ENCODE peak calls at places on chromosomes 16 and 17, in nine cellular contexts. Y is AG04450, Z is heart left ventricle, I is transverse colon, G is cardiac muscle cell, S is psoas muscle, T is NT2/D1, M is PC-9, R is sigmoid colon. O is an unnamed sample. For H3K27me3, the result is how much of the 10 kb centered on the place peaks cover.

GRCh38 chr17:76727745-76728456 is 1.3 kb downstream of the METTL23 start:
- DNase-seq in Y (no peak), Z (no peak), I (peak), G (no peak), S (no peak), T (no peak), M (no peak), R (peak), O (no peak)

GRCh38 chr17:75124041-75124818 is 7.3 kb downstream of the NT5C start:
- DNase-seq in Y (no peak), Z (peak), I (peak), G (no peak), S (peak), T (no peak), M (peak), R (no peak), O (peak)

GRCh38 chr17:10234033-10234432 is 35.6 kb upstream of the GAS7 start:
- DNase-seq in Y (no peak), Z (no peak), I (no peak), G (no peak), S (no peak), T (no peak), M (no peak), R (no peak), O (no peak)

GRCh38 chr16:71807905-71808592 is 585 bp downstream of the AP1G1 start:
- DNase-seq in Y (no peak), Z (peak), I (peak), G (no peak), S (no peak), T (no peak), M (no peak), R (peak), O (peak)

GRCh38 chr16:88882358-88883030 is 16.0 kb upstream of the PABPN1L start:
- DNase-seq in Y (no peak), Z (no peak), I (peak), G (no peak), S (no peak), T (no peak), M (no peak), R (no peak), O (peak)

GRCh38 chr17:8226536-8227237 is 16.3 kb upstream of the AURKB start:
- DNase-seq in Y (peak), Z (peak), I (peak), G (peak), S (peak), T (no peak), M (no peak), R (peak), O (peak)

GRCh38 chr17:83204230-83204725 is 124.9 kb downstream of the METRNL start:
- DNase-seq in Y (no peak), Z (no peak), I (no peak), G (no peak), S (no peak), T (no peak), M (no peak), R (no peak), O (no peak)

GRCh38 chr16:1996175-1996574 is 6.4 kb downstream of the SYNGR3 start:
- DNase-seq in Y (no peak), Z (no peak), I (no peak), G (no peak), S (no peak), T (no peak), M (no peak), R (no peak), O (no peak)

GRCh38 chr16:71746442-71747046 is 22.0 kb upstream of the PHLPP2 start:
- DNase-seq in Y (no peak), Z (no peak), I (no peak), G (peak), S (no peak), T (peak), M (peak), R (no peak), O (no peak)

GRCh38 chr17:6443692-6444572 is at the start of gene PIMREG:
- DNase-seq in Y (peak), Z (peak), I (peak), G (peak), S (peak), T (peak), M (peak), R (peak), O (peak)

GRCh38 chr16:14460726-14461125 is 169.3 kb downstream of the PARN start:
- DNase-seq in Y (no peak), Z (no peak), I (no peak), G (peak), S (no peak), T (no peak), M (no peak), R (no peak), O (no peak)

GRCh38 chr17:59427996-59428395 is 96.5 kb downstream of the YPEL2 start:
- DNase-seq in Y (no peak), Z (no peak), I (no peak), G (no peak), S (no peak), T (no peak), M (no peak), R (peak), O (no peak)

GRCh38 chr17:34378664-34379101 is 15.7 kb upstream of the CCL1 start:
- DNase-seq in Y (no peak), Z (peak), I (peak), G (no peak), S (no peak), T (no peak), M (no peak), R (no peak), O (no peak)

GRCh38 chr17:74877592-74878543 is 5.1 kb upstream of the FDXR start:
- DNase-seq in Y (no peak), Z (peak), I (peak), G (peak), S (no peak), T (no peak), M (peak), R (no peak), O (no peak)

GRCh38 chr17:62597920-62598319 is 29.6 kb upstream of the MRC2 start:
- DNase-seq in Y (no peak), Z (no peak), I (no peak), G (no peak), S (peak), T (no peak), M (no peak), R (no peak), O (no peak)

GRCh38 chr16:73713817-73714495 is 582.7 kb upstream of the PSMD7 start:
- DNase-seq in Y (no peak), Z (no peak), I (peak), G (peak), S (peak), T (peak), M (no peak), R (no peak), O (peak)

GRCh38 chr16:3113765-3114479 is 1.5 kb downstream of the ZNF205 start:
- DNase-seq in Y (no peak), Z (no peak), I (no peak), G (no peak), S (no peak), T (no peak), M (no peak), R (no peak), O (peak)

GRCh38 chr17:27609606-27610303 is 21.2 kb upstream of the LGALS9 start:
- DNase-seq in Y (no peak), Z (peak), I (peak), G (no peak), S (no peak), T (peak), M (no peak), R (no peak), O (peak)

GRCh38 chr17:64732336-64733006 is 70.4 kb upstream of the SMURF2 start:
- DNase-seq in Y (no peak), Z (peak), I (no peak), G (no peak), S (peak), T (no peak), M (no peak), R (no peak), O (peak)

GRCh38 chr17:67105213-67105612 is 60.9 kb downstream of the CACNG1 start:
- DNase-seq in Y (no peak), Z (no peak), I (no peak), G (no peak), S (no peak), T (no peak), M (no peak), R (no peak), O (no peak)

GRCh38 chr16:23283571-23283970 is 18.5 kb upstream of the SCNN1B start:
- DNase-seq in Y (no peak), Z (no peak), I (no peak), G (no peak), S (no peak), T (no peak), M (peak), R (no peak), O (no peak)

GRCh38 chr16:30984669-30985400 is at the start of gene HSD3B7:
- DNase-seq in Y (peak), Z (peak), I (peak), G (peak), S (peak), T (peak), M (peak), R (peak), O (peak)

GRCh38 chr17:28937044-28937729 is 14.1 kb downstream of the PHF12 start:
- DNase-seq in Y (no peak), Z (no peak), I (no peak), G (no peak), S (no peak), T (no peak), M (peak), R (no peak), O (no peak)

GRCh38 chr16:71401988-71402387 is 39.9 kb downstream of the TLE7 start:
- DNase-seq in Y (no peak), Z (no peak), I (no peak), G (no peak), S (no peak), T (no peak), M (no peak), R (no peak), O (no peak)

GRCh38 chr16:75250809-75251279 is 580 bp downstream of the BCAR1 start:
- DNase-seq in Y (no peak), Z (no peak), I (peak), G (peak), S (peak), T (no peak), M (no peak), R (peak), O (no peak)

GRCh38 chr16:88920618-88921602 is 54.5 kb upstream of the PABPN1L start:
- DNase-seq in Y (peak), Z (peak), I (peak), G (no peak), S (peak), T (no peak), M (no peak), R (peak), O (peak)

GRCh38 chr16:70717817-70718216 is 32.0 kb upstream of the MTSS2 start:
- DNase-seq in Y (no peak), Z (no peak), I (no peak), G (no peak), S (no peak), T (no peak), M (no peak), R (no peak), O (no peak)

GRCh38 chr17:40500190-40500589 is 1.2 kb downstream of the TNS4 start:
- DNase-seq in Y (no peak), Z (no peak), I (no peak), G (no peak), S (no peak), T (no peak), M (no peak), R (no peak), O (no peak)

GRCh38 chr17:40498281-40499084 is 2.9 kb downstream of the TNS4 start:
- DNase-seq in Y (no peak), Z (no peak), I (no peak), G (no peak), S (no peak), T (no peak), M (peak), R (no peak), O (no peak)

GRCh38 chr17:40501499-40501911 is at the start of gene TNS4:
- DNase-seq in Y (no peak), Z (no peak), I (peak), G (no peak), S (no peak), T (no peak), M (peak), R (peak), O (no peak)

GRCh38 chr17:40500709-40501108 is 714 bp downstream of the TNS4 start:
- DNase-seq in Y (no peak), Z (no peak), I (no peak), G (no peak), S (no peak), T (no peak), M (no peak), R (peak), O (no peak)

DNA sequence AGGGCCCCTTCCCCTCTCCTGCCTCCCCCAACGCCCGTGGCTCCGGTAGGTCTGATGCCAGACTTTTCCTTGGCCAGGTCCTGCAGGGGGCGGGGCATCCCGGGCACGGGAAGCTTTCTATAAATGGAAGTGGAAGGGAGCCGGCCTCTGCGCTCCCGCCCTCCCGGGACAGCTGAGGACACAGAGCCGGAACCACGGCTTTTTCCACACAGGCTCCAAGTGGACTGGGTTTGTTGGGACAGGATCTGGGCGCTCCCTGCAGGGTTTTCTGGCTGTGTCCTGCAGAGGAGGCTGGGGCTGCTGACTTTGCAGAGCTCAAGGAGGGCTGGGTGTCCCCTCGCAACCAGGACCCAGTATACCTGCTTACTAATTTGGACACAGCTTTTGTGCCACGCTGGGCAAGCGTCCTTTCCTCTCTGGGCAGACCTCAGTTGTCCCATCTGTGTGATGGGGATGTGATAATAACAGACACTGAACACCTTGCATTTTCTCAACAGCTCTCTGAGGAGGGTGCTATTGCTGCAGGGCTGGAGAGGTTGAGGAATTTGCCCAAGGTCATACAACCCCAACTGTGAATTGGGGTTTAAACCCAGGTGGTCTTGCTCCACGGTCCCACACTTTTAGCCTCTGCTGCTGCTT is 1.8 kb downstream of the TNS4 start:
- DNase-seq in Y (no peak), Z (peak), I (peak), G (peak), S (peak), T (no peak), M (peak), R (peak), O (peak)
- H3K4me3 ChIP-seq in Y (no peak), Z (no peak), I (peak), G (no peak), S (peak), T (no peak), M (peak), R (peak), O (no peak)

DNA sequence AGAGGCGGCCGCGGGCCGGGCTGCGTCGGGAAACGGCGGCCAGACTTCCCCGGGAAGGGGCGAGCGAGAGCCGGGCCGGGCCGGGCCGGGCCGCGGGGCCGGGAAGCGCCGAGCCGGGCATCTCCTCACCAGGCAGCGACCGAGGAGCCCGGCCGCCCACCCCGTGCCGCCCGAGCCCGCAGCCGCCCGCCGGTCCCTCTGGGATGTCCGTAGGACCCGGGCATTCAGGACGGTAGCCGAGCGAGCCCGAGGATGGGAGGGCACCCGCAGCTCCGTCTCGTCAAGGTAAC is at the start of gene CRHR1:
- DNase-seq in Y (no peak), Z (no peak), I (no peak), G (no peak), S (no peak), T (no peak), M (no peak), R (no peak), O (no peak)
- H3K27me3 ChIP-seq in Y (half or more), Z (half or more), I (half or more), G (half or more), S (under half), T (half or more), M (half or more), R (half or more), O (half or more)

DNA sequence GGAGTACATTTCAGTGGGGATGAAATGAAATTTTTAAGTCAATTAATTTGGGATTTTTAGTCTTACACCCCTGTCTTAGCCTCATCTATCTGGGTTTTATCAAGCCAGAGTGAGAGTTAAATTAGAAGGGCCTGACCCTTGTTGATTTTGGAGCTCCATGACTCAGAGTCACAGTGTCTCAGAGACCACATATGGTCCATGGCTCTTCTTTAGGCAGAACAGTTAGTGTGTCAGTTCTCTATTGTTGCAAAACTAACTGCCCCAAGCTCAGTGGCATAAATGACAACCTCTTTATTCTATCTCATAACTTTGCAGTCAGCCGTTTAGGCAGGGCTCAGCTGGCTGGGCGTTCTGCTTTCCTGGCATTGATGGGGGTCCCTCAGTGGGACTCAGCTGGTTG is 44.7 kb downstream of the IRF8 start:
- DNase-seq in Y (no peak), Z (no peak), I (no peak), G (no peak), S (no peak), T (no peak), M (no peak), R (no peak), O (no peak)
- H3K4me3 ChIP-seq in Y (no peak), Z (no peak), I (no peak), G (no peak), S (no peak), T (no peak), M (no peak), R (no peak), O (no peak)

GRCh38 chr17:1229354-1229890 is 40.8 kb upstream of the BHLHA9 start:
- DNase-seq in Y (no peak), Z (peak), I (peak), G (peak), S (peak), T (no peak), M (no peak), R (peak), O (peak)
- H3K27me3 ChIP-seq in Y (under half), Z (half or more), I (under half), G (half or more), S (under half), T (half or more), M (under half), R (half or more), O (under half)

GRCh38 chr17:180380-181212 is 854 bp downstream of the DOC2B start:
- DNase-seq in Y (no peak), Z (peak), I (no peak), G (peak), S (no peak), T (no peak), M (no peak), R (no peak), O (no peak)
- H3K4me3 ChIP-seq in Y (no peak), Z (peak), I (peak), G (peak), S (peak), T (peak), M (no peak), R (peak), O (no peak)

GRCh38 chr17:61337247-61337812 is 62.3 kb upstream of the TBX2 start:
- DNase-seq in Y (no peak), Z (no peak), I (no peak), G (no peak), S (no peak), T (no peak), M (no peak), R (no peak), O (peak)
- H3K27me3 ChIP-seq in Y (under half), Z (under half), I (half or more), G (under half), S (under half), T (under half), M (under half), R (under half), O (under half)

DNA sequence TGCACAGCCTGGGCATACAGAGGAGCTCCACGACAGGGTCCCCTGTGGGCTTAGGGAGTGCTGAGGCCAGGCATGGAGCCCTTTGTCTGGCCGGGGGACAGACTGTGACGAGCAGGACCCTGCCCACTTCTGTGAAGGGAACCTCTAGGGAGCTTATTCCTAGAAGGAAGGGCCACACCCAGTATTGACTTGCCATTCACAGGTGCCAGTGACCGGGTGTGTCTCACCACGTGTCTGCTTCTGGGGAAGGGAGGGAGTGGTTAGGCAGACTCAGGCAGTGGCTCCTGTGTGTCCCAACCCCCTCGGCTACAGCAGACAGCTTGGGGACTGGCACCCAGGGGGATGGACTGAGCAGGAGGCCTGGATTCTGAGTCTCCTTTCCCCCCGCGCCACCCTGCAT is 57.2 kb downstream of the SOCS1 start:
- DNase-seq in Y (no peak), Z (no peak), I (peak), G (no peak), S (no peak), T (no peak), M (peak), R (no peak), O (no peak)
- H3K4me3 ChIP-seq in Y (no peak), Z (no peak), I (no peak), G (no peak), S (no peak), T (no peak), M (no peak), R (no peak), O (no peak)

GRCh38 chr16:799948-800833 is at the start of gene GNG13:
- DNase-seq in Y (no peak), Z (no peak), I (no peak), G (no peak), S (no peak), T (no peak), M (no peak), R (no peak), O (no peak)
- H3K27me3 ChIP-seq in Y (under half), Z (half or more), I (half or more), G (under half), S (under half), T (under half), M (under half), R (half or more), O (under half)

O was measured in MG63.